ENCODE peak calls at places on chromosomes 5 and 9, in five cellular contexts. W is HTR-8/SVneo, C is substantia nigra, I is RWPE1, M is lower lobe of right lung. Z is an unnamed sample.

GRCh38 chr5:776862-777711 is 7.4 kb downstream of the ZDHHC11B start:
- DNase-seq in M (no peak), C (no peak), W (no peak), I (no peak), Z (no peak)

GRCh38 chr5:1763960-1764605 is 35.6 kb downstream of the MRPL36 start:
- DNase-seq in M (peak; percentile 35), W (no peak), C (no peak), I (no peak), Z (peak; percentile 35)

GRCh38 chr5:160356550-160357347 is 13.7 kb downstream of the C1QTNF2 start:
- DNase-seq in W (no peak), I (no peak), M (no peak), C (no peak), Z (no peak)

GRCh38 chr9:15525958-15526357 is 15.2 kb upstream of the PSIP1 start:
- DNase-seq in W (no peak), I (no peak), M (no peak), C (no peak), Z (no peak)

GRCh38 chr5:179235416-179236400 is 109.6 kb downstream of the ADAMTS2 start:
- DNase-seq in I (no peak), W (no peak), M (peak; percentile 17), C (no peak), Z (peak; percentile 28)

GRCh38 chr5:27708579-27708978 is 670.2 kb upstream of the CDH9 start:
- DNase-seq in W (peak; percentile 24), M (no peak), I (peak; percentile 16), C (no peak), Z (no peak)

GRCh38 chr9:74528207-74528606 is 31.1 kb downstream of the RORB start:
- DNase-seq in C (no peak), W (no peak), I (no peak), M (no peak), Z (no peak)

GRCh38 chr5:142561486-142562097 is 124.3 kb downstream of the FGF1 start:
- DNase-seq in M (no peak), I (no peak), C (no peak), W (no peak), Z (no peak)

GRCh38 chr9:128886211-128886826 is 4.4 kb downstream of the LRRC8A start:
- DNase-seq in W (no peak), M (no peak), I (no peak), C (no peak), Z (no peak)

GRCh38 chr9:117448066-117448465 is 33.2 kb upstream of the ASTN2 start:
- DNase-seq in W (no peak), M (no peak), C (no peak), I (no peak), Z (no peak)

GRCh38 chr5:53397845-53398244 is 82.6 kb upstream of the FST start:
- DNase-seq in M (no peak), W (peak; percentile 42), I (no peak), C (no peak), Z (no peak)

GRCh38 chr9:38018964-38019602 is 49.9 kb downstream of the SHB start:
- DNase-seq in C (peak; percentile 25), I (no peak), W (no peak), M (peak; percentile 64), Z (peak; percentile 62)